ENCODE peak calls at places on chromosome 2, in six cellular contexts. V, N, O, E, Q and U are unnamed samples.
A peak's percentile ranks its signal among the peaks of the same experiment; 100 is the strongest.

GRCh38 chr2:47354817-47355653 is 47.9 kb upstream of the MSH2 start:
- DNase-seq in V (no peak), N (no peak), O (no peak), E (no peak), Q (no peak), U (no peak)

GRCh38 chr2:56522605-56523089 is 338.9 kb downstream of the CCDC85A start:
- DNase-seq in V (peak; percentile 41), N (no peak), O (peak; percentile 83), E (no peak), Q (no peak), U (no peak)

GRCh38 chr2:45170191-45170975 is 161.1 kb upstream of the SIX2 start:
- DNase-seq in V (no peak), N (no peak), O (no peak), E (no peak), Q (no peak), U (no peak)

GRCh38 chr2:51505533-51505932 is 473.6 kb upstream of the NRXN1 start:
- DNase-seq in V (no peak), N (no peak), O (no peak), E (no peak), Q (no peak), U (no peak)

GRCh38 chr2:65877331-65877791 is 445.0 kb upstream of the SPRED2 start:
- DNase-seq in V (no peak), N (no peak), O (peak; percentile 63), E (no peak), Q (no peak), U (no peak)

GRCh38 chr2:5991305-5991968 is 299.3 kb downstream of the SOX11 start:
- DNase-seq in V (no peak), N (no peak), O (no peak), E (no peak), Q (no peak), U (no peak)

GRCh38 chr2:10283106-10284062 is 19.3 kb upstream of the HPCAL1 start:
- DNase-seq in V (peak; percentile 51), N (peak; percentile 82), O (peak; percentile 66), E (peak; percentile 49), Q (no peak), U (peak; percentile 86)

GRCh38 chr2:17470855-17471641 is 47.2 kb downstream of the RAD51AP2 start:
- DNase-seq in V (no peak), N (no peak), O (peak; percentile 51), E (peak; percentile 5), Q (no peak), U (peak; percentile 17)

GRCh38 chr2:72952961-72953360 is 35.6 kb downstream of the EMX1 start:
- DNase-seq in V (no peak), N (no peak), O (no peak), E (no peak), Q (no peak), U (no peak)

DNA sequence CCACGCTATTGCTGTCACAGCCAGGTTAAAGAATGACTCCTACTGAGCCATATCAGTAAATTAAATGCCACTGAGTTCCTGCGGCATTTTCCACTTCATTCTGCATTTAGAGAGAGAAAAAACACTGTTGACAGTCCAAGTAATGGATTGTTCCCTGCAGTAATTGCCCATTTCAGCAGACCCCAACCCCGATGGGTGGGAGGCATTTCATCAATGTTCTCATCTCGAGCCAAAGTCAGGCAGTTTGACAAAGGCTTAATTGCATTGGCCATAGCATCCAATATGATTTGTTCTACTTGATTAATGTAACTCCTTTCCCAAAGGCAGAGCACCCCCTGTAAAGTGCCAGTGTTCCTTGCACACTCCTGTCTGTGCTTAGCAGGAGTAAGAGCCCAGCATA is 174.5 kb downstream of the SEPTIN10 start:
- DNase-seq in V (no peak), N (no peak), O (no peak), E (no peak), Q (no peak), U (no peak)
- H3K9me3 ChIP-seq in V (peaks cover 15% of the 10 kb centered on the region), N (no peaks in the 10 kb centered on the region), O (peaks cover 32% of the 10 kb centered on the region), E (peaks cover 13% of the 10 kb centered on the region), Q (peaks cover 3% of the 10 kb centered on the region), U (peaks cover 27% of the 10 kb centered on the region)

GRCh38 chr2:232094883-232095282 is 133.4 kb downstream of the DIS3L2 start:
- DNase-seq in V (no peak), N (no peak), O (no peak), E (no peak), Q (no peak), U (no peak)
- H3K9me3 ChIP-seq in V (no peaks in the 10 kb centered on the region), N (peaks cover 2% of the 10 kb centered on the region), O (peaks cover 10% of the 10 kb centered on the region), E (peaks cover 5% of the 10 kb centered on the region), Q (peaks cover 6% of the 10 kb centered on the region), U (no peaks in the 10 kb centered on the region)

GRCh38 chr2:116809074-116809473 is 1005.4 kb upstream of the DDX18 start:
- DNase-seq in V (no peak), N (no peak), O (no peak), E (no peak), Q (no peak), U (no peak)

GRCh38 chr2:116810645-116811044 is 1003.8 kb upstream of the DDX18 start:
- DNase-seq in V (no peak), N (no peak), O (no peak), E (no peak), Q (no peak), U (peak; percentile 35)

GRCh38 chr2:116810071-116810470 is 1004.4 kb upstream of the DDX18 start:
- DNase-seq in V (no peak), N (no peak), O (no peak), E (no peak), Q (no peak), U (peak; percentile 41)

GRCh38 chr2:116802671-116803070 is 1011.8 kb upstream of the DDX18 start:
- DNase-seq in V (no peak), N (no peak), O (no peak), E (no peak), Q (no peak), U (no peak)

GRCh38 chr2:116804901-116805300 is 1009.6 kb upstream of the DDX18 start:
- DNase-seq in V (no peak), N (no peak), O (no peak), E (no peak), Q (no peak), U (no peak)
- H3K9me3 ChIP-seq in V (peaks cover 9% of the 10 kb centered on the region), N (peaks cover 2% of the 10 kb centered on the region), O (peaks cover 15% of the 10 kb centered on the region), E (no peaks in the 10 kb centered on the region), Q (no peaks in the 10 kb centered on the region), U (peaks cover 4% of the 10 kb centered on the region)

DNA sequence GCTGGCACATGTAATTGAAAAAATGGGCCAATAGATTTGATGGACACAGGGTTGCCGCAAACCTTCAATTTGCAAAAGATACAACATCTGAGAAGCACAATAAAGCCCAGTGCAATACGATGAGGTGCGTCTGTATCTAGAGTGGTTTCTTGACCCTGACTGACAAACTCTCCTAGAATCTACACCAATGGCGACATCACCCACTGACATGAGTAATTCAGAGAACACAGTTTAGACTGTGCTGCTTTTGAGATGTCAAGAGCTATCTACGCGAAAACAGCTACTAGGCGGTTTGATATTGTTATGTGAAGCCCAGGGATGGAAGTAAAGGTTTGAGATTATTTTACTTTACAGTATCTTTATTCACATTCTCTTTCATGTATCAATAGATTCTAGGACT is 104.9 kb downstream of the EIPR1 start:
- DNase-seq in V (no peak), N (no peak), O (no peak), E (no peak), Q (no peak), U (no peak)
- H3K9me3 ChIP-seq in V (no peaks in the 10 kb centered on the region), N (no peaks in the 10 kb centered on the region), O (peaks cover 11% of the 10 kb centered on the region), E (peaks cover 9% of the 10 kb centered on the region), Q (no peaks in the 10 kb centered on the region), U (peaks cover 11% of the 10 kb centered on the region)

GRCh38 chr2:169504651-169505050 is 4.9 kb upstream of the KLHL41 start:
- DNase-seq in V (no peak), N (no peak), O (no peak), E (no peak), Q (no peak), U (no peak)
- H3K9me3 ChIP-seq in V (no peaks in the 10 kb centered on the region), N (no peaks in the 10 kb centered on the region), O (no peaks in the 10 kb centered on the region), E (no peaks in the 10 kb centered on the region), Q (no peaks in the 10 kb centered on the region), U (no peaks in the 10 kb centered on the region)

GRCh38 chr2:226179010-226179409 is 620.6 kb downstream of the IRS1 start:
- DNase-seq in V (no peak), N (no peak), O (no peak), E (no peak), Q (no peak), U (no peak)
- H3K9me3 ChIP-seq in V (peaks cover 24% of the 10 kb centered on the region), N (peaks cover 4% of the 10 kb centered on the region), O (peaks cover 62% of the 10 kb centered on the region), E (no peaks in the 10 kb centered on the region), Q (no peaks in the 10 kb centered on the region), U (peaks cover 28% of the 10 kb centered on the region)